ENCODE peak calls at places on chromosomes 7 and 10, in seven cellular contexts. Q is IMR-90, D is uterus, A is cardiac muscle cell, M is heart right ventricle, G is BJ, W is cardiac fibroblast. J is an unnamed sample.

GRCh38 chr7:93920496-93921189 is 892 bp upstream of the GNG11 start:
- DNase-seq in G (no peak), M (no peak), W (peak; percentile 36), A (peak; percentile 32), Q (no peak), D (no peak), J (no peak)

GRCh38 chr7:30863694-30864011 is 48.0 kb upstream of the AQP1 start:
- DNase-seq in Q (peak; percentile 52), M (no peak), A (peak; percentile 55), G (no peak), W (peak; percentile 60), D (no peak), J (no peak)

GRCh38 chr7:30553141-30553540 is 41.5 kb upstream of the GARS1 start:
- DNase-seq in W (no peak), D (no peak), Q (no peak), G (no peak), M (no peak), A (no peak), J (no peak)

GRCh38 chr7:70040971-70041766 is 442.9 kb downstream of the AUTS2 start:
- DNase-seq in M (no peak), D (no peak), G (no peak), Q (no peak), W (peak; percentile 49), A (peak; percentile 70), J (no peak)

GRCh38 chr7:151895008-151895661 is 18.2 kb upstream of the PRKAG2 start:
- DNase-seq in Q (no peak), W (no peak), M (no peak), A (no peak), D (no peak), G (no peak), J (no peak)

GRCh38 chr10:61786728-61787127 is 114.8 kb upstream of the ARID5B start:
- DNase-seq in G (peak; percentile 30), M (no peak), A (peak; percentile 77), D (no peak), Q (peak; percentile 85), W (peak; percentile 73), J (peak; percentile 42)

GRCh38 chr7:46220066-46220630 is 299.1 kb upstream of the IGFBP3 start:
- DNase-seq in Q (peak; percentile 23), W (no peak), G (no peak), M (no peak), A (no peak), D (no peak), J (peak; percentile 31)

GRCh38 chr7:112749775-112750174 is 40.4 kb downstream of the TMEM168 start:
- DNase-seq in Q (no peak), D (no peak), A (no peak), M (no peak), G (no peak), W (no peak), J (no peak)

GRCh38 chr7:42672339-42672990 is 239.4 kb downstream of the C7orf25 start:
- DNase-seq in M (no peak), D (no peak), A (no peak), Q (no peak), G (no peak), W (no peak), J (no peak)

GRCh38 chr10:101236376-101237079 is 7.3 kb upstream of the LBX1 start:
- DNase-seq in W (no peak), D (no peak), Q (peak; percentile 61), A (peak; percentile 34), G (no peak), M (no peak), J (no peak)
- H3K4me3 ChIP-seq in W (no peak overlapping the region), D (no peak overlapping the region), Q (no peak overlapping the region), A (no peak overlapping the region), G (no peak overlapping the region), M (no peak overlapping the region), J (no peak overlapping the region)

GRCh38 chr10:71534552-71535158 is 137.9 kb downstream of the CDH23 start:
- DNase-seq in G (no peak), Q (no peak), D (no peak), W (no peak), M (no peak), A (peak; percentile 11), J (no peak)

GRCh38 chr10:71542476-71542875 is 145.8 kb downstream of the CDH23 start:
- DNase-seq in D (no peak), Q (no peak), G (no peak), M (no peak), W (no peak), A (no peak), J (no peak)

GRCh38 chr10:71539564-71540118 is 142.9 kb downstream of the CDH23 start:
- DNase-seq in W (no peak), M (no peak), Q (no peak), G (no peak), A (no peak), D (no peak), J (no peak)

GRCh38 chr10:71536332-71536731 is 139.6 kb downstream of the CDH23 start:
- DNase-seq in Q (no peak), W (no peak), A (no peak), D (no peak), M (no peak), G (no peak), J (no peak)

GRCh38 chr10:71538608-71539260 is 142.0 kb downstream of the CDH23 start:
- DNase-seq in D (no peak), G (no peak), Q (no peak), W (no peak), M (no peak), A (no peak), J (no peak)
- TF ChIP-seq CTCF in D (no peak), G (no peak), Q (no peak), W (no peak), M (no peak), A (no peak), J (no peak)

DNA sequence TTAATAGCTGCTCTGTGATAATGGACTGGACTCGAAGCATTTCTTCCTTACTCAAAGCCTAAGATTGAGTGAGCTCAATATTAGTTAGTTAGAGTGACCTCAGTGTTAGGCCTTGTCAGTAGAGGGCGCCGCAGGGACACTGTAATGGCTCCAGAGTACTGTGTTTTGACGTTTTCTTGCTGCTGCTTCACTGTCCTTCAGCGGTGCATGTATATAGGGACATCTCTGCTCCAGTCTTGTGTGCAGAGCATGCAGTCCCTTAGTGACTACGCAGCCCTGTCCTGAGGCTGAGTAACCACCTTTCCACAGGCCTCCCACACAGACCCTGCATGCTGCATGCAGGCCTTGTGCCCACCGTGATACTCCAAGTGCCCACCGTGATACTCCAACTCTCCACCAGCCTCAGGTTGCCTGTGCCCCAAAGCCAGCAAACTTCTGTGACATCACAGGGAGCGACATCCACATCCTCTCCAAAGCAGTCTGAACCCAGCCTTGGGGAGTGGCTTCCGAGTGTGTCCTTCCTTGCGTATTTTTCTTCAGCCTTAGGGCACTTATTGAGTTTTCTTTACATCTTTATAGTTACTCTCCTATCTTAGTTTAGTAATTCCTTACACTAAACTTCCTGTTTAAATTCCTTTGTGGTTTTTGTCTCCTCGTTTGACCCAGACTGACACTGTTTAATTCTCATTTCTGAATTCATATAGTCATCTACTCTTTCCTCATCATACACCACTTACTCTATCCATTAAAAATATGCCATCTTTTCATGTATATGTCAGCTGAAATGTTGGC is 118.2 kb downstream of the JAZF1 start:
- DNase-seq in A (peak; percentile 82), G (no peak), Q (peak; percentile 65), W (peak; percentile 75), M (peak; percentile 65), D (peak; percentile 77), J (no peak)
- H3K4me3 ChIP-seq in A (no peak overlapping the region), G (no peak overlapping the region), Q (no peak overlapping the region), W (no peak overlapping the region), M (no peak overlapping the region), D (no peak overlapping the region), J (no peak overlapping the region)

DNA sequence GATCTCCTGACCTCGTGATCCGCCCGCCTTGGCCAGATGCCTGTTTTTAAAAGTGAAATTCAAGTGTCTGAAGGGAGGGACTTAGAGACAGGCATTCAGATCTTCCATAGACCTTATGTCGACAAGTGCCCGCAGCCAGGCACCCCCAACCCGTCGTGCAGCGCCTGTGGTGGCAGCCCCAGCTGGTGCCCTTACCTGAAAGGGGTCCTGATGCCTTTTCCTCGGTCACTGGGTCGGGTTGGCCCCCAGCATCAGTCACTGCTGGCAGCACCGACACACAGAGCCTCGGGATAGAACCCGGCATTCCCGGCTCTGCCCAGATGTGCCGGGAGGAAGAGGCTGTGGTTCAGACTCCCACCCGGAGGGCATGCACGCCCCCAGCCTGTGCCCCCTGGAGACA is 23.3 kb downstream of the LRRC27 start:
- DNase-seq in D (no peak), Q (no peak), M (no peak), G (no peak), A (no peak), W (no peak), J (no peak)
- TF ChIP-seq CTCF in D (no peak), Q (no peak), M (no peak), G (no peak), A (no peak), W (no peak), J (no peak)

GRCh38 chr10:132392811-132393694 is 3.9 kb upstream of the PWWP2B start:
- DNase-seq in G (no peak), D (no peak), W (no peak), A (no peak), Q (peak; percentile 47), M (no peak), J (no peak)

GRCh38 chr10:132394936-132395703 is 1.9 kb upstream of the PWWP2B start:
- DNase-seq in D (no peak), A (no peak), W (no peak), Q (no peak), M (peak; percentile 12), G (no peak), J (no peak)

GRCh38 chr10:132395704-132396494 is 1.1 kb upstream of the PWWP2B start:
- DNase-seq in Q (no peak), D (peak; percentile 72), M (peak; percentile 83), A (peak; percentile 57), G (no peak), W (peak; percentile 48), J (no peak)

GRCh38 chr10:132393695-132394181 is 3.3 kb upstream of the PWWP2B start:
- DNase-seq in G (no peak), Q (no peak), D (no peak), M (no peak), W (no peak), A (no peak), J (no peak)

GRCh38 chr10:132394201-132394811 is 2.7 kb upstream of the PWWP2B start:
- DNase-seq in D (no peak), G (no peak), W (no peak), A (no peak), M (no peak), Q (no peak), J (no peak)
- H3K4me3 ChIP-seq in D (no peak overlapping the region), G (no peak overlapping the region), W (no peak overlapping the region), A (no peak overlapping the region), M (no peak overlapping the region), Q (no peak overlapping the region), J (no peak overlapping the region)

GRCh38 chr10:50367732-50368131 is 116.4 kb upstream of the ASAH2 start:
- DNase-seq in A (peak; percentile 64), Q (peak; percentile 54), G (no peak), W (peak; percentile 64), D (no peak), M (no peak), J (no peak)
- TF ChIP-seq CTCF in A (peak; percentile 60), Q (peak; percentile 46), G (peak; percentile 52), W (peak; percentile 46), D (peak; percentile 24), M (peak; percentile 46), J (peak; percentile 36)

GRCh38 chr10:100562008-100562672 is 26.4 kb downstream of the HIF1AN start:
- DNase-seq in D (no peak), Q (peak; percentile 55), M (peak; percentile 62), G (no peak), W (peak; percentile 75), A (peak; percentile 85), J (no peak)
- H3K4me3 ChIP-seq in D (no peak overlapping the region), Q (no peak overlapping the region), M (peak overlapping the region; percentile 16), G (no peak overlapping the region), W (no peak overlapping the region), A (no peak overlapping the region), J (no peak overlapping the region)